ENCODE peak calls at places on chromosome 16, in four cellular contexts. P is adrenal gland, V is fibroblast of lung, B is PC-3. Y is an unnamed sample.

GRCh38 chr16:30740364-30741251 is 7.6 kb upstream of the PHKG2 start:
- DNase-seq in P (peak; percentile 92), V (peak; percentile 80), B (peak; percentile 95), Y (peak; percentile 98)

GRCh38 chr16:68475071-68475470 is 26.8 kb upstream of the SMPD3 start:
- DNase-seq in P (no peak), V (no peak), B (peak; percentile 67), Y (peak; percentile 62)

GRCh38 chr16:11327277-11328171 is 17.7 kb upstream of the RMI2 start:
- DNase-seq in P (no peak), V (no peak), B (no peak), Y (no peak)

GRCh38 chr16:11615756-11616447 is 29.2 kb upstream of the LITAF start:
- DNase-seq in P (no peak), V (peak; percentile 54), B (no peak), Y (peak; percentile 58)

GRCh38 chr16:12123462-12123861 is 146.9 kb downstream of the SNX29 start:
- DNase-seq in P (no peak), V (no peak), B (no peak), Y (no peak)

GRCh38 chr16:89395150-89396142 is 94.9 kb downstream of the ANKRD11 start:
- DNase-seq in P (peak; percentile 98), V (peak; percentile 97), B (peak; percentile 95), Y (peak; percentile 77)

GRCh38 chr16:17446661-17447060 is 24.1 kb downstream of the XYLT1 start:
- DNase-seq in P (peak; percentile 50), V (no peak), B (no peak), Y (no peak)

GRCh38 chr16:720507-720989 is 398 bp upstream of the ANTKMT start:
- DNase-seq in P (peak; percentile 44), V (peak; percentile 73), B (peak; percentile 50), Y (peak; percentile 50)

GRCh38 chr16:65244811-65245210 is 122.9 kb upstream of the CDH11 start:
- DNase-seq in P (no peak), V (peak; percentile 57), B (peak; percentile 13), Y (no peak)

GRCh38 chr16:54647731-54648221 is 282.9 kb upstream of the IRX5 start:
- DNase-seq in P (no peak), V (peak; percentile 76), B (no peak), Y (no peak)

GRCh38 chr16:47037396-47037745 is 63.9 kb upstream of the DNAJA2 start:
- DNase-seq in P (peak; percentile 33), V (peak; percentile 21), B (no peak), Y (peak; percentile 31)

GRCh38 chr16:28984619-28985135 is at the start of gene LAT:
- DNase-seq in P (no peak), V (no peak), B (no peak), Y (no peak)

GRCh38 chr16:85072947-85073346 is 39.3 kb downstream of the CIBAR2 start:
- DNase-seq in P (no peak), V (peak; percentile 55), B (no peak), Y (no peak)

GRCh38 chr16:8589293-8590160 is 784 bp downstream of the TMEM114 start:
- DNase-seq in P (no peak), V (no peak), B (no peak), Y (no peak)

GRCh38 chr16:29907973-29908372 is 7.7 kb downstream of the ASPHD1 start:
- DNase-seq in P (no peak), V (no peak), B (no peak), Y (no peak)

GRCh38 chr16:78775161-78775561 is 675.7 kb downstream of the WWOX start:
- DNase-seq in P (no peak), V (no peak), B (no peak), Y (no peak)

GRCh38 chr16:22123146-22123545 is 30.8 kb downstream of the VWA3A start:
- DNase-seq in P (no peak), V (no peak), B (no peak), Y (no peak)

GRCh38 chr16:85266857-85267256 is 154.6 kb upstream of the CIBAR2 start:
- DNase-seq in P (peak; percentile 42), V (no peak), B (no peak), Y (no peak)

GRCh38 chr16:85988723-85989313 is 89.9 kb downstream of the IRF8 start:
- DNase-seq in P (no peak), V (no peak), B (no peak), Y (no peak)

GRCh38 chr16:75957870-75958269 is 231.6 kb upstream of the CPHXL start:
- DNase-seq in P (no peak), V (no peak), B (no peak), Y (no peak)

GRCh38 chr16:83619381-83620150 is 188.2 kb upstream of the HSBP1 start:
- DNase-seq in P (no peak), V (no peak), B (no peak), Y (no peak)

GRCh38 chr16:68434654-68435210 is 13.6 kb downstream of the SMPD3 start:
- DNase-seq in P (no peak), V (no peak), B (peak; percentile 37), Y (peak; percentile 36)

GRCh38 chr16:46822270-46822669 is 8.7 kb downstream of the C16orf87 start:
- DNase-seq in P (peak; percentile 11), V (peak; percentile 93), B (no peak), Y (no peak)

GRCh38 chr16:78421244-78421661 is 321.8 kb downstream of the WWOX start:
- DNase-seq in P (no peak), V (no peak), B (no peak), Y (no peak)

DNA sequence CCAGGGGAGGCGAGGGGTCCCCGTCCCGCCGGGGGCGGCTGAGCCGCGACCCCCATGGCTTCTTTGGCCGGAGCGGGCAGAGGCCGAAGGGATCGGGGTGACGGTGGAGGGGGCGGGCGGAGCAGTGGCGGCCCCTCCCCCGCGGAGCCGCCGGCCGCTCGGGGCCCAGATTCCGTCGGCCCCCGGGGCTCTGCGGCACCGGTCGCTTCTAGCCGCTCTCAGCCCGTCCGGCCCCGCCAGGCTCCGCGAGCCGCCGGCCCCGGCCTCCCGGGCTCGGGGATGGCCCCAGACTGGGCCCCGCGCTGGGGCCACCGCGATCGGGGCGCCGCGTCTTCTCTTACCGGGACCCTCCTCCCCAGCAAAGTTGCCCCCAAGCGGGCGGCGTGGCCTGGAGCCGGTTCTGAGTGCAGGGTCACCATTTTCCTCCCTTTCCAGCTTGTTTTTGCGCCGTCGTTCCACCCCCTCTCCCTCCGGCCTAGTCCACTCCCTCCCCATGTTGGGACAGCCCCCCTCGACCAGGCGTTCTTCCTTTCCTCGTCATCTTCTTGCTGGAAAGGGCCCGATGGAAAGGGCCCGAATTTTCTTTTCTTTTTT is 768 bp downstream of the NFAT5 start:
- DNase-seq in P (peak; percentile 70), V (peak; percentile 76), B (peak; percentile 40), Y (peak; percentile 51)
- TF ChIP-seq CTCF in P (no peak), V (no peak), B (no peak), Y (no peak)

DNA sequence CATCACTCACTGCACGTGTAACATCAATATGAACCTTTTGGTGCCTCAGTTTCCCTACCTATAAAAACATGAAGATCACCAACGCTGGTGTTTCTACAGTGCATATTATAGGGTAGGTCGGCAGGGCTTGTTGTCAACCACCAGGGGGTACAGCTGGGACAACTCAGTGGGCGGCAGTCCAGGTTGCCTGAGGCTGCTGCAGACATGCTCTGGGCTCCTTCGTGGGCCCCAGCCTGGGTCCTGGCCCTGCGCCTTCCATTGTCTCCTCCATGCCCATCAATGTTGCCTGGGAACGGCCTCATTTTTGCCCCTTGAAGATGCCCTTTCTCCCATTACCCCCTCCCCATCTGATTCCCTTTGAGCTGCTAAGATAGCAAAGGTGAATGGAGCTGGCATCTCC is 89.8 kb downstream of the GSG1L start:
- DNase-seq in P (no peak), V (no peak), B (no peak), Y (no peak)
- TF ChIP-seq CTCF in P (no peak), V (no peak), B (no peak), Y (no peak)

GRCh38 chr16:52069866-52070265 is 477.1 kb downstream of the TOX3 start:
- DNase-seq in P (no peak), V (peak; percentile 17), B (peak; percentile 2), Y (peak; percentile 40)
- TF ChIP-seq CTCF in P (no peak), V (no peak), B (peak; percentile 21), Y (peak; percentile 35)

GRCh38 chr16:52171481-52171880 is 375.5 kb downstream of the TOX3 start:
- DNase-seq in P (no peak), V (no peak), B (no peak), Y (no peak)
- TF ChIP-seq CTCF in P (no peak), V (no peak), B (no peak), Y (no peak)

DNA sequence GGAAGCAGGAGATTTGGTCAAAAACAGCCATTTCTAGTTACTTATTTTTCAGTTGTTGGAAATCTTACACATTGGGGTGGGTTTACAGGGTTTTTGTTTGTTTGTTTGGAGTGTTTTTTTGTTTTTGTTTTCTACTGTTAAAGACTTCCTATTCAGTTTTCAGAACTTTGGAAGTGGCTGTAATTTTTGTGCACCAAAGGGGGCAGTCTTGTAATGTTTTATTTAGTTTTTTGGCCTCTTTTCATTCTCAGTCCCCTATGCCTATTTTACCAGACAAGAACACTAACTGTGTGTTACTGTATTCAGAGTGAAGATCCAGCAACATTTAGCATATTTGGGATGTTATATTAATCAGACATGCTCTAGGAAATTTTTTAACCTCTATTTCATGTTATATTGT is 20.6 kb downstream of the TPPP3 start:
- DNase-seq in P (no peak), V (peak; percentile 19), B (peak; percentile 42), Y (no peak)
- TF ChIP-seq CTCF in P (peak; percentile 48), V (peak; percentile 40), B (peak; percentile 63), Y (peak; percentile 68)

DNA sequence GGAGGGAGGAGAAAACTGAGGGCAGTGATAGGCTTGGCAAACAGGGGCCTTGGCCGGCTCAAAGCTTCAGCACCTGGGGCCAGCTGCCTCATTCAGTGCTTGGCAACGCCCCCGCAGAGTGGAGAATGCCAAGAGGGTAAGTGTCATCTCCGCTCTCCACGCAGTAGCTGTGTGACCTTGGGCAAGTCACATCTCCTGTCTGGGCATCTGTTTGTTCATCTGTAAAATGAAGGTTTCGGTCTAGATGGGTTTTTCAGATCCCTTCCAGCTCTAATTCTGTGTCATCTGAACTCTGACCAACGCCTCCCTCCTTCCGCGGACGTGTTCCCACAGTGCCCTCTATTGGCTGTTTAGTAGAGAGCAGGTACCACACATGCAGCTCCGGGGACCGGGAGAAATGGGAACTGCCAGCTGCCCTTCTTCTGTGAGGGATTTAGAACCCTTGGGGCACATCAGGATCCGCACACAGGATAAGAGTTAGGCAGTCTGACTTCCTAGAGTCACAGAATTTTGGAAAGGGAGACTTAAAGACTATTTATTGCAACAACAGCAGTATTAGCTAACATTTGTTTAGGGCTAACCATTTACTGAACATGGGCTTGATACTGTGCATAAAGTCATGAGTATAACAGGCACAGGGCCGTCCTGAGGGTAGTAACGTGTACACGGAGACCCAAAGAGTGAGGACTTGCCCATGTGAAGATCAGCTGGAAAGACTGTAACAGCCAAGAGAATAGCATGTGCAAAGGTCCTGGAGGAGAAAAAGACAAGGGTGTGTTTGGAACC is 26.8 kb downstream of the GP2 start:
- DNase-seq in P (peak; percentile 63), V (peak; percentile 7), B (peak; percentile 59), Y (peak; percentile 63)
- TF ChIP-seq CTCF in P (peak; percentile 72), V (peak; percentile 62), B (peak; percentile 81), Y (peak; percentile 91)